ENCODE peak calls at places on chromosomes 12 and 14, in eight cellular contexts. L, G, P, B, J, D, N and K are unnamed samples.

GRCh38 chr14:69101331-69101826 is 51.5 kb downstream of the DCAF5 start:
- DNase-seq in N (peak; percentile 89), D (no peak), J (no peak), B (no peak), G (no peak), P (no peak), L (no peak), K (no peak)

GRCh38 chr14:63011609-63012008 is 33.6 kb downstream of the KCNH5 start:
- DNase-seq in L (no peak), J (no peak), B (no peak), N (peak; percentile 14), P (no peak), D (no peak), G (no peak), K (no peak)

GRCh38 chr14:88765130-88765529 is 27.6 kb downstream of the EML5 start:
- DNase-seq in D (no peak), J (no peak), L (no peak), G (no peak), P (no peak), B (no peak), N (peak; percentile 0), K (no peak)

GRCh38 chr14:96424104-96424989 is 32.4 kb downstream of the AK7 start:
- DNase-seq in J (peak; percentile 38), B (peak; percentile 29), P (peak; percentile 37), N (peak; percentile 83), G (peak; percentile 31), D (no peak), L (no peak), K (peak; percentile 16)

GRCh38 chr12:130705174-130705880 is 10.8 kb downstream of the RIMBP2 start:
- DNase-seq in D (no peak), B (no peak), J (no peak), G (no peak), P (no peak), L (no peak), N (no peak), K (no peak)

GRCh38 chr12:46472893-46473633 is 100.5 kb upstream of the SLC38A2 start:
- DNase-seq in N (peak; percentile 78), L (no peak), B (no peak), D (no peak), P (no peak), G (no peak), J (no peak), K (no peak)

GRCh38 chr12:71024281-71024680 is 103.7 kb upstream of the PTPRR start:
- DNase-seq in G (no peak), N (no peak), P (no peak), J (no peak), L (no peak), D (no peak), B (no peak), K (no peak)

GRCh38 chr12:88184196-88184595 is 42.1 kb downstream of the TMTC3 start:
- DNase-seq in J (no peak), B (no peak), P (no peak), G (no peak), L (no peak), N (no peak), D (no peak), K (no peak)

GRCh38 chr12:70891059-70891632 is 29.4 kb downstream of the PTPRR start:
- DNase-seq in B (no peak), N (no peak), D (no peak), P (no peak), J (no peak), G (no peak), L (no peak), K (no peak)

GRCh38 chr14:86057018-86057667 is 527.2 kb downstream of the FLRT2 start:
- DNase-seq in J (no peak), G (no peak), N (peak; percentile 53), B (peak; percentile 30), L (peak; percentile 16), P (no peak), D (no peak), K (peak; percentile 36)

GRCh38 chr12:52759218-52759617 is 17.9 kb downstream of the KRT76 start:
- DNase-seq in P (no peak), N (no peak), L (no peak), B (no peak), D (no peak), J (no peak), G (no peak), K (no peak)

GRCh38 chr12:106586535-106586802 is 3.7 kb downstream of the RFX4 start:
- DNase-seq in D (no peak), G (no peak), J (no peak), P (no peak), N (no peak), B (no peak), L (no peak), K (no peak)

GRCh38 chr14:94542111-94542810 is 19.0 kb upstream of the SERPINA4 start:
- DNase-seq in B (no peak), P (no peak), L (no peak), G (no peak), N (no peak), D (no peak), J (no peak), K (no peak)

GRCh38 chr12:120261951-120262851 is 3.3 kb downstream of the PXN start:
- DNase-seq in L (no peak), D (no peak), G (no peak), P (no peak), J (no peak), N (no peak), B (no peak), K (no peak)

GRCh38 chr14:101083564-101084435 is 180.3 kb upstream of the RTL1 start:
- DNase-seq in L (no peak), D (no peak), J (peak; percentile 21), B (no peak), N (no peak), P (no peak), G (peak; percentile 9), K (no peak)

GRCh38 chr14:94548999-94549985 is 11.9 kb upstream of the SERPINA4 start:
- DNase-seq in D (peak; percentile 47), L (peak; percentile 39), G (peak; percentile 62), B (peak; percentile 82), J (peak; percentile 63), P (peak; percentile 41), N (peak; percentile 49), K (peak; percentile 94)

GRCh38 chr14:24426912-24427536 is 2.4 kb downstream of the CBLN3 start:
- DNase-seq in G (no peak), J (peak; percentile 78), N (no peak), B (no peak), L (no peak), D (no peak), P (no peak), K (no peak)
- TF ChIP-seq CTCF in G (no peak), J (no peak), N (no peak), B (no peak), L (no peak), D (no peak), P (no peak), K (no peak)

GRCh38 chr12:116700066-116700465 is 37.8 kb downstream of the SPRING1 start:
- DNase-seq in J (no peak), B (no peak), N (no peak), P (no peak), D (no peak), L (no peak), G (no peak), K (no peak)

GRCh38 chr12:116698554-116698953 is 39.3 kb downstream of the SPRING1 start:
- DNase-seq in L (no peak), J (no peak), D (no peak), P (no peak), N (no peak), B (no peak), G (no peak), K (no peak)

GRCh38 chr12:116698131-116698495 is 39.8 kb downstream of the SPRING1 start:
- DNase-seq in D (no peak), G (no peak), J (no peak), P (no peak), B (no peak), L (no peak), N (no peak), K (no peak)

GRCh38 chr12:116695464-116695725 is 42.5 kb downstream of the SPRING1 start:
- DNase-seq in B (no peak), N (no peak), P (no peak), G (no peak), J (no peak), L (no peak), D (no peak), K (no peak)

DNA sequence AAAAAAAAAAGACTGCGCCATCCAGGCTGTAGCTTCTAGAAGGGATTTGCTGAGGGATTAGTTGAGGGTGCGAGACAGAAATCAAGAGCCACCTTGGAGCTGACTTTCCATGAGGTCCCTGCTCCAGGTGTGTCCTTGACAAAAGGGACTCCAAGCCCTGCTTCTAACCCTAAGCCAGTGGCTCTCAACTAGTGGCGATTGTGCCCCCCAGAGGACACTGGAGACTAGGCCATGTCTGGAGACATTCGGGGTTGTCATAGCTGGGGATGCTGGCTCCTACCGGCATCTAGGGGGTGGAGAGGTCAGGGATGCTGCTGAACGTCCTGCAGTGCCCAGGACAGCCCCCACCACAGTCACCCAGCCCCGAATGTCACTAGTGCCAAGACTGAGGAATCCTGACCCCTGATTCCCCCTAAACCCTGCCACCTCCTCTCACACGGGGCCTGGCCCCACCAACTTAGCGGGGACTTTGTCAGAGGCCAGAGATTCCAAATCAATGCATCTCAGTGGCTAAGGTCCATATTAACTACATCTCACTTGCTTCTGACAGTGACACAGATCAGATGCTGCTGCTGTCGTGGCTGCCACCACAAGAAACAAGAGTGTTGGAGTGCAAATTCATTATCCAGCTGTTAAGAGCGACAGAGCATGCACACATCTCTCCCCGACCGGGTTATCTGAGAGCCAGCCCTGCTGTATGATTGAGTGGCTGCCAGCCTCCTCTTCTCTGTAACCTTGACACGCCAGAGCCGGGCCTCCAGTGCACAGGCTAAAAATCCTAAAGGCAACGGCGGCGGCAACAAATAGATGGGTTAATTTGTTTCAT is 40.4 kb downstream of the SPRING1 start:
- DNase-seq in G (peak; percentile 38), D (peak; percentile 40), P (no peak), J (peak; percentile 67), N (peak; percentile 15), B (peak; percentile 49), L (no peak), K (no peak)
- TF ChIP-seq CTCF in G (peak; percentile 51), D (peak; percentile 43), P (peak; percentile 49), J (no peak), N (peak; percentile 26), B (no peak), L (no peak), K (peak; percentile 49)

DNA sequence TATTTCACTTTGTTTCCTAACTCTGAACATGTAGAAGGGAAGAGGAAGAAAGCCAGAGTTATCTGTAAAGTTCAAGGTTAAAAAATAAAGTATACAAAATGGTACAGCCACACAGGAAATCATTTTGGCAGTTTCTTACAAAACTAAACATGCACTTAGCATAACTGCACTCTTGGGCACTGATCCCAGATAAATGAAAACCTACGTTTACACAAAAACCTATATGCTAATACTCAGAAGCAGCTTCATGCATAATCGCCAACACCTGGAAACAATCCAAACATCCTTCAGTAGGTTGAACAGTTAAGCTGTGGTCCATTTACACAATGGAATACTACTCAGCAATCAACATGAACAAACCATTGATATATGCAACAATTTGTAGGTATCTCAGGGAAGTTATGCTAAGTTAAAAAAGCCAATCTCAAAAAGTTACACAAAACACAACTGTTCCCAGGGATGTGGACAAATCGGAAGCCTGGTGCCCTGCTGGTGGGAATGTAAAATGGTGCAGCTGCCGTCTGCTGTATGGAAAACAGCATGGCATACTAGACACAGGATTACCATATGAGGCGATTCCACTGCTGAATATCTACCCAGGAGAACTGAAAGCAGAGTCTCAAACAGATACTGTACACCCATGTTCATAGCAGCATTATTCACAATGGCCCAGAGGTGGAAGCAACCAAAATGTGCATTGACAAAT is 37.6 kb downstream of the PSMC1 start:
- DNase-seq in N (peak; percentile 52), G (no peak), J (no peak), L (no peak), D (no peak), P (no peak), B (no peak), K (no peak)
- TF ChIP-seq CTCF in N (peak; percentile 18), G (no peak), J (no peak), L (no peak), D (no peak), P (no peak), B (no peak), K (no peak)

GRCh38 chr12:546265-546919 is 86.7 kb downstream of the B4GALNT3 start:
- DNase-seq in G (no peak), D (no peak), J (no peak), P (no peak), B (peak; percentile 25), N (no peak), L (no peak), K (no peak)
- TF ChIP-seq CTCF in G (no peak), D (no peak), J (no peak), P (no peak), B (no peak), N (no peak), L (no peak), K (no peak)